ENCODE peak calls at places on chromosomes 6 and 20, in five cellular contexts. D is endothelial cell, G is GM20000, T is AG09309, C is Calu3. I is an unnamed sample.

GRCh38 chr6:160790028-160790792 is 88.2 kb downstream of the PLG start:
- DNase-seq in D (no peak), G (no peak), T (no peak), C (peak), I (no peak)

GRCh38 chr20:25274891-25275812 is 27.3 kb downstream of the PYGB start:
- DNase-seq in D (no peak), G (no peak), T (no peak), C (no peak), I (no peak)

GRCh38 chr6:53313784-53314382 is 34.9 kb downstream of the ELOVL5 start:
- DNase-seq in D (no peak), G (no peak), T (no peak), C (no peak), I (no peak)

GRCh38 chr6:322205-322930 is 30.1 kb downstream of the DUSP22 start:
- DNase-seq in D (no peak), G (no peak), T (no peak), C (no peak), I (no peak)

GRCh38 chr6:27650620-27651370 is 177.9 kb upstream of the ZNF184 start:
- DNase-seq in D (peak), G (peak), T (no peak), C (peak), I (no peak)

GRCh38 chr6:25960689-25961088 is 1.9 kb upstream of the TRIM38 start:
- DNase-seq in D (no peak), G (no peak), T (no peak), C (no peak), I (no peak)

GRCh38 chr20:58402305-58402704 is 13.3 kb downstream of the VAPB start:
- DNase-seq in D (no peak), G (peak), T (no peak), C (no peak), I (no peak)

GRCh38 chr20:38270869-38271608 is 10.5 kb upstream of the KIAA1755 start:
- DNase-seq in D (no peak), G (no peak), T (peak), C (peak), I (peak)

GRCh38 chr6:144411506-144412165 is 126.5 kb downstream of the UTRN start:
- DNase-seq in D (no peak), G (no peak), T (no peak), C (no peak), I (no peak)

GRCh38 chr20:17615645-17616479 is 46.0 kb downstream of the DSTN start:
- DNase-seq in D (no peak), G (no peak), T (no peak), C (no peak), I (peak)

GRCh38 chr6:71289039-71289801 is 609 bp downstream of the OGFRL1 start:
- DNase-seq in D (peak), G (no peak), T (no peak), C (peak), I (peak)

GRCh38 chr20:32482251-32483220 is 102.6 kb downstream of the NOL4L start:
- DNase-seq in D (peak), G (peak), T (no peak), C (peak), I (no peak)

GRCh38 chr6:157885211-157885788 is 62.3 kb downstream of the SNX9 start:
- DNase-seq in D (no peak), G (no peak), T (no peak), C (no peak), I (no peak)

GRCh38 chr6:90103056-90103793 is 193.4 kb downstream of the BACH2 start:
- DNase-seq in D (no peak), G (no peak), T (no peak), C (no peak), I (no peak)

GRCh38 chr6:72813807-72814596 is 192.1 kb downstream of the KCNQ5 start:
- DNase-seq in D (no peak), G (no peak), T (no peak), C (no peak), I (no peak)

GRCh38 chr6:2127484-2127911 is 117.9 kb downstream of the GMDS start:
- DNase-seq in D (peak), G (peak), T (no peak), C (no peak), I (peak)

GRCh38 chr6:55174211-55175013 is at the start of gene HCRTR2:
- DNase-seq in D (peak), G (no peak), T (no peak), C (no peak), I (no peak)

GRCh38 chr20:38962898-38963484 is 847 bp downstream of the DHX35 start:
- DNase-seq in D (no peak), G (no peak), T (no peak), C (no peak), I (no peak)

GRCh38 chr6:127207591-127208120 is 59.0 kb upstream of the RNF146 start:
- DNase-seq in D (no peak), G (no peak), T (no peak), C (no peak), I (no peak)

GRCh38 chr20:8427419-8428065 is 295.5 kb downstream of the PLCB1 start:
- DNase-seq in D (no peak), G (no peak), T (no peak), C (no peak), I (no peak)

GRCh38 chr6:137181876-137182653 is 8.6 kb upstream of the IL22RA2 start:
- DNase-seq in D (no peak), G (no peak), T (no peak), C (no peak), I (no peak)

GRCh38 chr6:87742106-87742505 is 40.1 kb upstream of the AKIRIN2 start:
- DNase-seq in D (no peak), G (peak), T (no peak), C (no peak), I (no peak)

GRCh38 chr6:13554929-13555333 is 19.5 kb upstream of the SIRT5 start:
- DNase-seq in D (peak), G (no peak), T (no peak), C (no peak), I (no peak)

GRCh38 chr6:163761491-163761890 is 347.0 kb downstream of the QKI start:
- DNase-seq in D (no peak), G (no peak), T (no peak), C (no peak), I (no peak)

GRCh38 chr20:19888269-19888669 is 128.9 kb upstream of the NAA20 start:
- DNase-seq in D (no peak), G (no peak), T (no peak), C (no peak), I (no peak)

GRCh38 chr6:105985816-105986632 is 100.1 kb upstream of the PRDM1 start:
- DNase-seq in D (no peak), G (no peak), T (no peak), C (no peak), I (no peak)

GRCh38 chr20:45867129-45867810 is 9.9 kb downstream of the ZSWIM3 start:
- DNase-seq in D (no peak), G (no peak), T (no peak), C (no peak), I (no peak)

GRCh38 chr6:28920281-28920680 is 3.5 kb downstream of the TRIM27 start:
- DNase-seq in D (no peak), G (no peak), T (no peak), C (no peak), I (no peak)

GRCh38 chr6:136552054-136552453 is 1.8 kb upstream of the MAP7 start:
- DNase-seq in D (no peak), G (no peak), T (no peak), C (no peak), I (no peak)

GRCh38 chr6:128290221-128290620 is 230.2 kb downstream of the PTPRK start:
- DNase-seq in D (no peak), G (no peak), T (no peak), C (no peak), I (no peak)

GRCh38 chr6:157761331-157761921 is 61.6 kb upstream of the SNX9 start:
- DNase-seq in D (no peak), G (peak), T (no peak), C (no peak), I (no peak)

GRCh38 chr6:87772597-87773530 is 70.8 kb upstream of the AKIRIN2 start:
- DNase-seq in D (no peak), G (no peak), T (no peak), C (no peak), I (no peak)

GRCh38 chr6:36820700-36821580 is 18.3 kb downstream of the CPNE5 start:
- DNase-seq in D (no peak), G (no peak), T (no peak), C (no peak), I (no peak)

GRCh38 chr6:14454467-14454763 is 336.8 kb downstream of the CD83 start:
- DNase-seq in D (no peak), G (no peak), T (no peak), C (no peak), I (no peak)

GRCh38 chr6:92121228-92121627 is 1298.1 kb downstream of the EPHA7 start:
- DNase-seq in D (no peak), G (no peak), T (no peak), C (no peak), I (no peak)

GRCh38 chr6:157090736-157091135 is 232.6 kb downstream of the TMEM242 start:
- DNase-seq in D (no peak), G (no peak), T (no peak), C (no peak), I (no peak)

GRCh38 chr6:47254051-47254450 is 55.7 kb downstream of the TNFRSF21 start:
- DNase-seq in D (no peak), G (no peak), T (no peak), C (no peak), I (no peak)

GRCh38 chr6:28729501-28730402 is 194.0 kb downstream of the TRIM27 start:
- DNase-seq in D (no peak), G (no peak), T (no peak), C (no peak), I (no peak)

GRCh38 chr6:84926756-84927155 is 162.4 kb upstream of the TBX18 start:
- DNase-seq in D (no peak), G (no peak), T (no peak), C (no peak), I (no peak)

GRCh38 chr6:27159725-27160124 is 87.8 kb upstream of the PRSS16 start:
- DNase-seq in D (no peak), G (no peak), T (no peak), C (no peak), I (no peak)

GRCh38 chr6:81838724-81839425 is 86.4 kb upstream of the TENT5A start:
- DNase-seq in D (no peak), G (no peak), T (no peak), C (no peak), I (no peak)
- TF ChIP-seq CTCF in D (no peak), G (no peak), T (no peak), C (no peak), I (no peak)

GRCh38 chr6:135056632-135057031 is 2.0 kb upstream of the HBS1L start:
- DNase-seq in D (no peak), G (no peak), T (no peak), C (no peak), I (no peak)
- TF ChIP-seq CTCF in D (no peak), G (no peak), T (no peak), C (no peak), I (no peak)

DNA sequence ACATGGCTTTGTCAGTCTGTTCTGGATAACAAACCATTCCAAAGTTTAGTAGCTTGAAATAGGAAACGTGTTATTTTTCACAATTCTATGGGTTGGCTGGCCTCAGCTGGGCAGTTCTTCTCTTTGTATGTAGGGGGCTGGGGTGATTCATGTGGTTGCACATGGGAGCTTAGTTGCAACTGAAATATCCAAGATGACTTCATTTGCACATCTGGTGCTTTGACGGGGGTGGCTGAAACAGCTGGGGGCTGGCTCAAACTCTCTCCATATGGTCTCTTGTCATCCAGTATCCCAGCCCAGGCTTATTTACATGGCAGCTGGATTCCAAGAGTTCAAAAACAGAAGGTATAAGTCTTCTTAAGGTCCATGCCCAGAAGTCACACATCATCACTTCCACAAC is 9.5 kb downstream of the ECT2L start:
- DNase-seq in D (no peak), G (no peak), T (peak), C (no peak), I (no peak)
- TF ChIP-seq CTCF in D (no peak), G (no peak), T (no peak), C (no peak), I (no peak)

DNA sequence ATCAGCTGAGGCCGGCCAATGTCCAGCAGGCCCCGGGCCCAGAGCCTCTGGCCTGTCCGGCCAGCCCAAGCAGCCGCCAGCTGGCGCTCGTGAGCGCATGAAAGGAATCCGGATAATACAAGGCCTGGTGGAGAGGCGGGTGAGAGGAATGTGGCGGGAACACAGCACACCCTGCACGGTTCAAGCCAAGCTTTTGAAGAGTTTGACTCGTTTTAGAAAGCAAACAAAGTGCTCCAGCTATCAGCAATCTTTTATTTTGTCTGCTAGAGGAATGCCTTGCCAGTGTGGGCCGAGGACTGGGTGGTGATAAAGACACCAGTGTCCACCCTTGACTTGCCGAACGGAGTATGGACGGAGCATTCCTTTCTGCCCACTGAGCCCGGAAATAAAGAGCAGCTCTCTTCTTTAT is 9.3 kb upstream of the NEDD9 start:
- DNase-seq in D (peak), G (no peak), T (no peak), C (no peak), I (no peak)
- TF ChIP-seq CTCF in D (peak), G (no peak), T (peak), C (no peak), I (peak)

DNA sequence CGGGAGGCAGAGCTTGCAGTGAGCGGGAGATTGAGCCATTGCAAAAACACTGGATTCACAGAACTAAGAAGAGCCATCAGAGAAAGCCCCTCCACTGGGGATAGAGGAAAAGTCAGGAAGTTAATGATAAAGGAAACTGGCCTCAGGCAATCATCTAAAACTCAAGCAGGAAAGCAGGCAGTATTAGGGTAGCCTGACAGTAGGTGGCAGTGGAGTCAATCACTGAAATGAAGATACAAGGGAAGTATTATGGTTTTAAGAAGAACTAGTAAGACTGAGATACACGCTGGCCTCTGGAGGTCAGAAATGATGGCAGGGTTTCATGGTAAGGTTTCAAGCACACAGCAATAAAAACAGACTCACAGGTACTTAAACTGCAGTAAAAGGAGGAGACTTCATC is 578.3 kb downstream of the HACE1 start:
- DNase-seq in D (no peak), G (peak), T (no peak), C (no peak), I (no peak)
- TF ChIP-seq CTCF in D (no peak), G (no peak), T (no peak), C (no peak), I (no peak)

DNA sequence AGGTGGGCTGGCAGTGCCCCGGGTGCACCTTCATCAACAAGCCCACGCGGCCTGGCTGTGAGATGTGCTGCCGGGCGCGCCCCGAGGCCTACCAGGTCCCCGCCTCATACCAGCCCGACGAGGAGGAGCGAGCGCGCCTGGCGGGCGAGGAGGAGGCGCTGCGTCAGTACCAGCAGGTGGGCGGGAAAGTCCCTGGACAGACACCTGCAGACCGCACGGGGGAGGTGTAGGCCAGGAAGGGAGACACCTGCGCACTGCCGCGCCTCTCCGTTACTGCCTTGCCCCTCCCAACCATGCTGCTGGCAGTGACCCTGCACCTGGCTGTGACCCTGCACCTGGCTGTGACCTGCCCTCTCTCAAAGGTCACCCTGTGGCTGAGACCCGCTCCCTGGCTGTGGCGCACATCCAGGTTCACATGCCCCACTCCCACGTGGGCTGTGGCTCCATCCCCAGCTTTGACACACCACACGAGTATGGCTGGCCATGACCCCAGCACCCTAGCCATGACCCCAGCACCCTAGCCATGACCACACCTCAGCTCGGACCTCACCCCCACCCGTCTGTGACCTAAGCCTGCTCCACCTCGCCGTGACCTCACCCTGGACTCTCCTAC is 11.6 kb downstream of the RBCK1 start:
- DNase-seq in D (no peak), G (no peak), T (no peak), C (no peak), I (no peak)
- TF ChIP-seq CTCF in D (no peak), G (no peak), T (no peak), C (no peak), I (no peak)

GRCh38 chr6:79372757-79373156 is 138.3 kb upstream of the HMGN3 start:
- DNase-seq in D (no peak), G (no peak), T (no peak), C (no peak), I (no peak)
- TF ChIP-seq CTCF in D (no peak), G (no peak), T (no peak), C (no peak), I (no peak)